ENCODE peak calls at places on chromosomes 5 and 9, in seven cellular contexts. N, F, M, C, D, P and R are unnamed samples.

GRCh38 chr9:116337015-116337414 is 183.4 kb downstream of the PAPPA start:
- ATAC-seq in N (no peak), F (no peak), M (no peak), C (no peak), D (no peak), P (peak; percentile 86), R (no peak)

GRCh38 chr5:124907098-124907644 is 160.7 kb upstream of the ZNF608 start:
- ATAC-seq in N (no peak), F (no peak), M (no peak), C (no peak), D (no peak), P (no peak), R (peak; percentile 38)

GRCh38 chr5:171474106-171474878 is 54.8 kb downstream of the FGF18 start:
- ATAC-seq in N (no peak), F (no peak), M (no peak), C (no peak), D (no peak), P (no peak), R (no peak)

GRCh38 chr5:138936225-138936967 is 61.3 kb upstream of the LRRTM2 start:
- ATAC-seq in N (no peak), F (peak; percentile 12), M (no peak), C (peak; percentile 9), D (no peak), P (no peak), R (peak; percentile 32)

GRCh38 chr5:145056805-145057204 is 778.3 kb downstream of the PRELID2 start:
- ATAC-seq in N (no peak), F (no peak), M (no peak), C (no peak), D (peak; percentile 95), P (no peak), R (no peak)

GRCh38 chr9:133731876-133732321 is 6.3 kb downstream of the SARDH start:
- ATAC-seq in N (peak; percentile 86), F (peak; percentile 87), M (peak; percentile 74), C (no peak), D (no peak), P (peak; percentile 71), R (no peak)

GRCh38 chr9:93136011-93136440 is 2.0 kb upstream of the NINJ1 start:
- ATAC-seq in N (no peak), F (no peak), M (no peak), C (no peak), D (no peak), P (no peak), R (no peak)

GRCh38 chr9:101736723-101737122 is 1.7 kb downstream of the GRIN3A start:
- ATAC-seq in N (no peak), F (no peak), M (no peak), C (no peak), D (no peak), P (peak; percentile 54), R (no peak)

GRCh38 chr9:114110180-114110579 is 11.1 kb upstream of the KIF12 start:
- ATAC-seq in N (no peak), F (no peak), M (no peak), C (no peak), D (no peak), P (no peak), R (no peak)

GRCh38 chr9:89648247-89649000 is 43.6 kb downstream of the GADD45G start:
- ATAC-seq in N (no peak), F (no peak), M (no peak), C (peak; percentile 68), D (no peak), P (peak; percentile 44), R (no peak)

GRCh38 chr5:10500669-10501068 is 59.0 kb downstream of the ROPN1L start:
- ATAC-seq in N (no peak), F (no peak), M (no peak), C (no peak), D (no peak), P (no peak), R (no peak)

GRCh38 chr5:74543162-74543995 is 97.1 kb downstream of the ENC1 start:
- ATAC-seq in N (peak; percentile 90), F (no peak), M (peak; percentile 94), C (no peak), D (no peak), P (peak; percentile 89), R (no peak)

GRCh38 chr5:146400206-146400605 is 46.9 kb upstream of the TCERG1 start:
- ATAC-seq in N (no peak), F (no peak), M (no peak), C (no peak), D (no peak), P (no peak), R (no peak)

GRCh38 chr9:2016411-2017208 is 1.5 kb downstream of the SMARCA2 start:
- ATAC-seq in N (peak; percentile 37), F (peak; percentile 36), M (peak; percentile 63), C (peak; percentile 60), D (peak; percentile 21), P (peak; percentile 15), R (peak; percentile 52)

GRCh38 chr9:136807281-136808074 is at the start of gene RABL6:
- ATAC-seq in N (peak; percentile 86), F (peak; percentile 72), M (peak; percentile 89), C (peak; percentile 77), D (peak; percentile 87), P (peak; percentile 71), R (peak; percentile 94)
- TF ChIP-seq POLR2AphosphoS5 in N (peak; percentile 92), F (peak; percentile 69), M (peak; percentile 81), C (peak; percentile 48), D (peak; percentile 61), P (peak; percentile 78), R (peak; percentile 41)

GRCh38 chr5:168393773-168394172 is 92.5 kb upstream of the RARS1 start:
- ATAC-seq in N (no peak), F (no peak), M (no peak), C (no peak), D (no peak), P (no peak), R (no peak)

DNA sequence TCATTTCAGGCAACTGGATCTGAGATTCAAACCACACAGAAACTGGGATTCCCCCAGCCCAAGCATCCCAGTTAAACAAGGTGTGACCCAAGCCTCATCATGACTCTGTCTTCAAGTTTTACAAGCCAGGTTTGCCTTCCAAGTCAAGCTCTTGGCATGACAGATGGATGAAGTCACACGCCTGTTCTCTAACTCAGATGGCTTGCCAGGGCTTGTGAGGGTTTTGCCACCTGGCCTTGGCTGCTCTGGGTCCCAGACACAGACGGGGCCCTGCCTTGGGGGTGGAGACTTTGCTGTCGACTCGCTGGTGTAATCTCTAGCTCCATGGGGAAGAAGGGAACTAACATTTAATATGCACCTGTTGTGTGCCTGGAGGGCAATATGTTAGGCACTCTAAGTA is 95.8 kb upstream of the RARS1 start:
- ATAC-seq in N (no peak), F (no peak), M (no peak), C (no peak), D (no peak), P (no peak), R (no peak)
- TF ChIP-seq POLR2AphosphoS5 in N (no peak), F (no peak), M (no peak), C (no peak), D (no peak), P (no peak), R (no peak)

GRCh38 chr5:68562308-68562707 is 346.8 kb downstream of the PIK3R1 start:
- ATAC-seq in N (no peak), F (no peak), M (no peak), C (no peak), D (no peak), P (no peak), R (no peak)
- TF ChIP-seq POLR2AphosphoS5 in N (no peak), F (no peak), M (no peak), C (no peak), D (no peak), P (no peak), R (no peak)

GRCh38 chr5:150498501-150498900 is 9.4 kb upstream of the NDST1 start:
- ATAC-seq in N (no peak), F (no peak), M (peak; percentile 7), C (no peak), D (no peak), P (peak; percentile 91), R (no peak)

GRCh38 chr5:150497989-150498317 is 10.0 kb upstream of the NDST1 start:
- ATAC-seq in N (peak; percentile 47), F (no peak), M (peak; percentile 56), C (no peak), D (no peak), P (peak; percentile 4), R (peak; percentile 53)

GRCh38 chr5:150496534-150496933 is 11.4 kb upstream of the NDST1 start:
- ATAC-seq in N (no peak), F (no peak), M (no peak), C (no peak), D (no peak), P (no peak), R (no peak)

GRCh38 chr5:150496098-150496497 is 11.8 kb upstream of the NDST1 start:
- ATAC-seq in N (no peak), F (no peak), M (no peak), C (no peak), D (no peak), P (no peak), R (no peak)

DNA sequence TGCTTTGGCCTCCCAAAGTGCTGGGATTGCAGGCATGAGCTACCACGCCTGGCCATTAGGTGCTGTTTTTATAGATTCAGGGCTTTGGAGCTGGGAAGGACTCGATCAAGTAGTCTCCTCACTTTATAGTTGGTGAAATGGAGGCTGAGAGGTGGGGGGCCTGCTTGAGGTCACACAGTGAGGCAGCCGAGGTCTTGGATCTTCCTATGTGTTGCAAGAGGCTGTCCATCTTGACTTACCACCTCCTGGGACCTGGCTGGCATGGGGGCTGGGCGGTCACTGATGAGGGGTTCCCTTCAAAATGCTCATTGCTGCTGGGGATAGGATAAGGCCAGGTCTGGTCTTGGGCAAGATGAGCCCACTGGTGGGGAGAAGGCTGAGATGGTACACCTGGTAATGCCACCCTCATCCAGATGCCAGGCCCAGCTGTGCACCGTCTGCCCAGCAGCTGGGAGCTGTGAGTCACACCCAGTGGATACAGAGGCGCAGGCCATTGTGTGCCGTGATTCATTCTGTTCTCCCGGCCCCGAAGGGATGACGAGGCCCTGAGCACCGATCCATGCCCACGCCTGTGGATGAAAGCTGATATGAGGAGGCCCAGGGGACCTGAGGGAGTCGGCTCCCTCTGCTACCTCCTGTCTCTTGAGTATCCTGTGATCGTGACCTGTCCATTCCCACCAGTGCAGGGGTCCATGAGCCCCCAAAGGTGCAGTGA is 10.5 kb upstream of the NDST1 start:
- ATAC-seq in N (peak; percentile 98), F (no peak), M (peak; percentile 95), C (peak; percentile 74), D (no peak), P (peak; percentile 9), R (peak; percentile 94)
- TF ChIP-seq POLR2AphosphoS5 in N (peak; percentile 60), F (no peak), M (peak; percentile 54), C (peak; percentile 88), D (no peak), P (no peak), R (peak; percentile 77)

GRCh38 chr9:37328561-37329227 is 93.8 kb upstream of the GRHPR start:
- ATAC-seq in N (no peak), F (no peak), M (no peak), C (no peak), D (no peak), P (no peak), R (no peak)

GRCh38 chr9:37331871-37332270 is 90.6 kb upstream of the GRHPR start:
- ATAC-seq in N (no peak), F (no peak), M (no peak), C (no peak), D (no peak), P (no peak), R (no peak)

GRCh38 chr9:37327553-37327952 is 94.9 kb upstream of the GRHPR start:
- ATAC-seq in N (no peak), F (no peak), M (no peak), C (no peak), D (no peak), P (no peak), R (no peak)

GRCh38 chr9:37332581-37332980 is 89.9 kb upstream of the GRHPR start:
- ATAC-seq in N (no peak), F (no peak), M (no peak), C (no peak), D (no peak), P (no peak), R (no peak)

GRCh38 chr9:37329576-37329975 is 92.9 kb upstream of the GRHPR start:
- ATAC-seq in N (no peak), F (peak; percentile 75), M (peak; percentile 84), C (no peak), D (peak; percentile 65), P (no peak), R (no peak)
- TF ChIP-seq POLR2AphosphoS5 in N (no peak), F (no peak), M (no peak), C (no peak), D (no peak), P (no peak), R (no peak)